ENCODE peak calls at places on chromosomes 2 and 18, in five cellular contexts. M, U, C, Q and Z are unnamed samples.

GRCh38 chr18:76455015-76455676 is 39.9 kb downstream of the ZNF516 start:
- DNase-seq in M (no peak), U (no peak), C (no peak), Q (no peak), Z (no peak)

GRCh38 chr2:16275131-16275530 is 334.8 kb downstream of the MYCN start:
- DNase-seq in M (no peak), U (no peak), C (no peak), Q (no peak), Z (no peak)

GRCh38 chr18:40673150-40673549 is 1281.9 kb upstream of the PIK3C3 start:
- DNase-seq in M (no peak), U (no peak), C (no peak), Q (no peak), Z (no peak)

GRCh38 chr2:136383161-136383560 is 265.2 kb upstream of the CXCR4 start:
- DNase-seq in M (no peak), U (no peak), C (no peak), Q (no peak), Z (no peak)

GRCh38 chr2:97673187-97673914 is 3.8 kb downstream of the C2orf92 start:
- DNase-seq in M (no peak), U (no peak), C (peak; percentile 15), Q (no peak), Z (no peak)

GRCh38 chr2:177983183-177983788 is 89.3 kb downstream of the PDE11A start:
- DNase-seq in M (no peak), U (peak; percentile 29), C (peak; percentile 74), Q (peak; percentile 67), Z (peak; percentile 53)

GRCh38 chr2:74671479-74671878 is 17.4 kb downstream of the SEMA4F start:
- DNase-seq in M (no peak), U (no peak), C (peak; percentile 75), Q (peak; percentile 58), Z (peak; percentile 43)

GRCh38 chr2:38734299-38735058 is 16.7 kb downstream of the SRSF7 start:
- DNase-seq in M (peak; percentile 72), U (no peak), C (no peak), Q (no peak), Z (no peak)

GRCh38 chr2:226124548-226125011 is 675.0 kb downstream of the IRS1 start:
- DNase-seq in M (no peak), U (peak; percentile 36), C (peak; percentile 28), Q (peak; percentile 76), Z (no peak)

GRCh38 chr2:39664898-39665591 is 672 bp upstream of the TMEM178A start:
- DNase-seq in M (no peak), U (no peak), C (no peak), Q (no peak), Z (no peak)

GRCh38 chr2:161414385-161415040 is 1.6 kb upstream of the TBR1 start:
- DNase-seq in M (peak; percentile 39), U (no peak), C (peak; percentile 71), Q (no peak), Z (peak; percentile 44)

GRCh38 chr2:174699993-174700766 is 64.1 kb downstream of the CHRNA1 start:
- DNase-seq in M (no peak), U (peak; percentile 51), C (peak; percentile 64), Q (peak; percentile 70), Z (peak; percentile 55)

GRCh38 chr2:94874277-94874997 is 3.2 kb downstream of the TEKT4 start:
- DNase-seq in M (no peak), U (no peak), C (peak; percentile 62), Q (peak; percentile 6), Z (peak; percentile 26)

GRCh38 chr18:47754311-47755101 is 176.0 kb downstream of the SMAD2 start:
- DNase-seq in M (no peak), U (no peak), C (peak; percentile 49), Q (peak; percentile 10), Z (peak; percentile 21)

GRCh38 chr2:58240595-58240937 is 559 bp downstream of the FANCL start:
- DNase-seq in M (no peak), U (no peak), C (no peak), Q (no peak), Z (no peak)

GRCh38 chr2:200239216-200239615 is 67.3 kb upstream of the SPATS2L start:
- DNase-seq in M (no peak), U (no peak), C (peak; percentile 25), Q (no peak), Z (no peak)

GRCh38 chr18:23689031-23689615 is at the start of gene LAMA3:
- DNase-seq in M (peak; percentile 67), U (no peak), C (peak; percentile 63), Q (no peak), Z (peak; percentile 53)

GRCh38 chr18:63963610-63964256 is 6.1 kb upstream of the SERPINB8 start:
- DNase-seq in M (peak; percentile 33), U (peak; percentile 55), C (peak; percentile 83), Q (peak; percentile 79), Z (peak; percentile 57)

GRCh38 chr2:235027558-235028214 is 75.9 kb downstream of the SH3BP4 start:
- DNase-seq in M (no peak), U (peak; percentile 75), C (peak; percentile 65), Q (peak; percentile 68), Z (peak; percentile 50)

GRCh38 chr2:201929627-201930026 is 104.0 kb upstream of the FZD7 start:
- DNase-seq in M (no peak), U (no peak), C (no peak), Q (no peak), Z (no peak)

GRCh38 chr18:24460388-24460787 is at the start of gene HRH4:
- DNase-seq in M (no peak), U (no peak), C (no peak), Q (no peak), Z (no peak)

GRCh38 chr2:169761970-169762292 is 28.3 kb downstream of the KLHL23 start:
- DNase-seq in M (no peak), U (no peak), C (no peak), Q (no peak), Z (no peak)

GRCh38 chr2:111069722-111070121 is 51.0 kb upstream of the BCL2L11 start:
- DNase-seq in M (no peak), U (no peak), C (peak; percentile 16), Q (no peak), Z (no peak)

GRCh38 chr2:99656938-99657337 is 167.1 kb upstream of the REV1 start:
- DNase-seq in M (no peak), U (no peak), C (no peak), Q (no peak), Z (no peak)

GRCh38 chr18:40055262-40055661 is 1899.8 kb upstream of the PIK3C3 start:
- DNase-seq in M (no peak), U (no peak), C (no peak), Q (peak; percentile 4), Z (no peak)

GRCh38 chr2:67304300-67304890 is 92.7 kb upstream of the ETAA1 start:
- DNase-seq in M (no peak), U (no peak), C (no peak), Q (no peak), Z (no peak)

GRCh38 chr2:205463626-205464025 is 218.7 kb upstream of the NRP2 start:
- DNase-seq in M (no peak), U (no peak), C (no peak), Q (no peak), Z (no peak)

GRCh38 chr2:217835931-217836881 is 166.6 kb downstream of the TNS1 start:
- DNase-seq in M (peak; percentile 77), U (peak; percentile 99), C (no peak), Q (peak; percentile 99), Z (no peak)

GRCh38 chr2:2879071-2879470 is 498.5 kb downstream of the EIPR1 start:
- DNase-seq in M (no peak), U (no peak), C (no peak), Q (no peak), Z (no peak)

GRCh38 chr2:106581755-106582430 is 94.7 kb downstream of the CD8B2 start:
- DNase-seq in M (peak; percentile 74), U (no peak), C (peak; percentile 66), Q (peak; percentile 70), Z (no peak)

GRCh38 chr2:231810905-231811304 is 24.7 kb downstream of the COPS7B start:
- DNase-seq in M (no peak), U (peak; percentile 14), C (peak; percentile 85), Q (peak; percentile 68), Z (no peak)

GRCh38 chr18:45110577-45111506 is 430.2 kb downstream of the SETBP1 start:
- DNase-seq in M (peak; percentile 38), U (peak; percentile 10), C (no peak), Q (peak; percentile 8), Z (no peak)

GRCh38 chr2:186569906-186570305 is 19.9 kb upstream of the ITGAV start:
- DNase-seq in M (no peak), U (no peak), C (no peak), Q (no peak), Z (peak; percentile 47)

GRCh38 chr2:26609133-26609532 is 32.0 kb downstream of the CIB4 start:
- DNase-seq in M (no peak), U (no peak), C (no peak), Q (no peak), Z (no peak)